ENCODE peak calls at places on chromosome 17, in six cellular contexts. P is aorta, Q is lung, T is adrenal gland, O is esophagus muscularis mucosa, M is A549. D is an unnamed sample.

GRCh38 chr17:29167393-29168078 is 12.7 kb downstream of the MYO18A start:
- DNase-seq in P (no peak), Q (no peak), T (no peak), M (no peak), O (no peak), D (no peak)

GRCh38 chr17:4900231-4901107 is 1.1 kb downstream of the C17orf107 start:
- DNase-seq in M (no peak), T (no peak), Q (no peak), O (no peak), P (no peak), D (no peak)

GRCh38 chr17:7219812-7220592 is at the start of the genes ACADVL and DLG4:
- DNase-seq in O (peak; percentile 98), M (peak; percentile 82), Q (peak; percentile 91), T (peak; percentile 92), P (peak; percentile 96), D (peak; percentile 61)

GRCh38 chr17:37737971-37738370 is 6.9 kb downstream of the HNF1B start:
- DNase-seq in O (no peak), P (no peak), T (no peak), Q (no peak), M (no peak), D (no peak)

GRCh38 chr17:78107457-78107856 is 21.1 kb downstream of the TMC6 start:
- DNase-seq in P (peak; percentile 34), O (no peak), M (no peak), Q (no peak), T (no peak), D (no peak)

GRCh38 chr17:40224707-40225092 is 5.6 kb downstream of the WIPF2 start:
- DNase-seq in Q (peak; percentile 78), M (no peak), P (peak; percentile 55), T (no peak), O (no peak), D (no peak)

GRCh38 chr17:75681289-75681688 is 14.2 kb downstream of the SAP30BP start:
- DNase-seq in T (no peak), O (no peak), Q (no peak), M (no peak), P (no peak), D (no peak)

GRCh38 chr17:77834170-77835115 is 124.1 kb upstream of the TNRC6C start:
- DNase-seq in O (no peak), Q (peak; percentile 52), T (peak; percentile 72), M (peak; percentile 71), P (peak; percentile 90), D (no peak)

GRCh38 chr17:74325743-74326379 is at the start of gene KIF19:
- DNase-seq in Q (peak; percentile 31), M (no peak), T (no peak), O (no peak), P (no peak), D (no peak)

GRCh38 chr17:40309031-40309937 is at the start of gene RARA:
- DNase-seq in M (peak; percentile 63), O (no peak), P (peak; percentile 80), Q (peak; percentile 62), T (no peak), D (no peak)

GRCh38 chr17:30780343-30780742 is 44.1 kb downstream of the CRLF3 start:
- DNase-seq in T (no peak), O (no peak), Q (no peak), M (no peak), P (no peak), D (no peak)

GRCh38 chr17:72199256-72199655 is 78.4 kb downstream of the SOX9 start:
- DNase-seq in P (no peak), Q (no peak), M (no peak), T (no peak), O (no peak), D (no peak)

GRCh38 chr17:44216173-44216572 is 3.3 kb downstream of the UBTF start:
- DNase-seq in T (no peak), P (no peak), Q (no peak), O (no peak), M (no peak), D (no peak)

GRCh38 chr17:59825533-59826316 is 67.0 kb downstream of the TUBD1 start:
- DNase-seq in P (no peak), M (peak; percentile 67), Q (no peak), O (no peak), T (no peak), D (no peak)

GRCh38 chr17:14211246-14211645 is 25.4 kb downstream of the CDRT15 start:
- DNase-seq in T (no peak), O (no peak), P (no peak), M (no peak), Q (no peak), D (no peak)

GRCh38 chr17:73482251-73482661 is 162.0 kb downstream of the SDK2 start:
- DNase-seq in M (no peak), P (no peak), Q (no peak), O (no peak), T (no peak), D (no peak)

GRCh38 chr17:74737299-74738050 is 419 bp downstream of the RAB37 start:
- DNase-seq in O (no peak), P (peak; percentile 58), Q (no peak), T (no peak), M (peak; percentile 72), D (no peak)

GRCh38 chr17:29243792-29244191 is 2.9 kb upstream of the CRYBA1 start:
- DNase-seq in T (no peak), M (peak; percentile 83), P (no peak), Q (no peak), O (peak; percentile 68), D (no peak)

GRCh38 chr17:56598471-56598870 is 5.0 kb downstream of the NOG start:
- DNase-seq in Q (no peak), P (no peak), O (no peak), T (no peak), M (no peak), D (no peak)

GRCh38 chr17:77297693-77298666 is 157.2 kb downstream of the SEC14L1 start:
- DNase-seq in O (no peak), P (no peak), T (no peak), Q (no peak), M (peak; percentile 11), D (no peak)

GRCh38 chr17:74085434-74085833 is 118.0 kb upstream of the RPL38 start:
- DNase-seq in O (no peak), P (no peak), T (no peak), M (peak; percentile 57), Q (no peak), D (peak; percentile 22)

GRCh38 chr17:81532490-81533287 is 4.5 kb downstream of the FSCN2 start:
- DNase-seq in Q (no peak), O (no peak), T (no peak), M (no peak), P (no peak), D (no peak)

GRCh38 chr17:4004517-4005295 is 40.5 kb upstream of the ATP2A3 start:
- DNase-seq in O (no peak), M (peak; percentile 56), P (peak; percentile 62), T (no peak), Q (peak; percentile 47), D (no peak)

GRCh38 chr17:48985436-48986245 is 11.5 kb upstream of the IGF2BP1 start:
- DNase-seq in P (no peak), O (peak; percentile 75), M (no peak), T (no peak), Q (no peak), D (no peak)

GRCh38 chr17:72370819-72371218 is 250.0 kb downstream of the SOX9 start:
- DNase-seq in P (no peak), O (no peak), M (peak; percentile 54), T (no peak), Q (no peak), D (no peak)

GRCh38 chr17:296906-297690 is 55.5 kb downstream of the RPH3AL start:
- DNase-seq in T (no peak), Q (no peak), M (no peak), P (peak; percentile 43), O (no peak), D (no peak)
- H3K4me3 ChIP-seq in T (no peak overlapping the region), Q (no peak overlapping the region), M (no peak overlapping the region), P (no peak overlapping the region), O (no peak overlapping the region), D (no peak overlapping the region)

GRCh38 chr17:45312477-45313418 is 4.1 kb downstream of the MAP3K14 start:
- DNase-seq in T (no peak), O (no peak), P (no peak), M (no peak), Q (no peak), D (no peak)
- H3K27ac ChIP-seq in T (peak overlapping the region; percentile 79), O (peak overlapping the region; percentile 94), P (peak overlapping the region; percentile 7), M (peak overlapping the region; percentile 92), Q (peak overlapping the region; percentile 75), D (no peak overlapping the region)

GRCh38 chr17:50943575-50943933 is 77.4 kb upstream of the TOB1 start:
- DNase-seq in Q (no peak), T (peak; percentile 28), O (no peak), M (no peak), P (peak; percentile 35), D (no peak)
- H3K4me3 ChIP-seq in Q (no peak overlapping the region), T (no peak overlapping the region), O (peak overlapping the region; percentile 64), M (peak overlapping the region; percentile 53), P (no peak overlapping the region), D (no peak overlapping the region)

GRCh38 chr17:19386276-19386863 is 620 bp downstream of the MFAP4 start:
- DNase-seq in P (peak; percentile 86), T (peak; percentile 58), Q (peak; percentile 67), M (peak; percentile 73), O (no peak), D (no peak)
- H3K27ac ChIP-seq in P (peak overlapping the region; percentile 92), T (peak overlapping the region; percentile 66), Q (peak overlapping the region; percentile 79), M (peak overlapping the region; percentile 80), O (peak overlapping the region; percentile 94), D (no peak overlapping the region)

DNA sequence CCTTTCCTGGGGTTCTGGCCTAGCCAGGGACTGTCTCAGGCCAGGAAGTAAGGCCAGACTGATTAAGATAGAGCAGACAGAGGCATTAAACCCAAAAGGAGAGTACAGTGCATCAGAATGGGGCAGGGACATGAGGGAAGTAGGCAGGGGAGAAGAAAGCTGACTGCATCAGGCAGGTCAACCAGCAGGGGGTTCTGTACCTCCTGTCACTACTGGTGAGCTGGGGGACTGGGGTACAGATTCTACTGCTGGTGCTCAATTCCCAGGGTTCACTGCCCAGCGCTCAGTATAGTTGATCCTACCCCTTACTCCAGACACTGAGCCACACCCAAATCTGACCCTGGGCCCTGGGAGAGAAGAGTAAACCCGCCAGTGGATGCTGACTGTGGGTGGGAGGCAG is 12.9 kb upstream of the MTMR4 start:
- DNase-seq in M (no peak), T (no peak), P (no peak), Q (no peak), O (no peak), D (no peak)
- H3K4me3 ChIP-seq in M (no peak overlapping the region), T (no peak overlapping the region), P (no peak overlapping the region), Q (no peak overlapping the region), O (no peak overlapping the region), D (no peak overlapping the region)